ENCODE peak calls at places on chromosomes 4 and X, in six cellular contexts. One of them, this sample, is unnamed.

GRCh38 chr4:38131371-38132139 is 171.4 kb downstream of the PTTG2 start:
- DNase-seq in activated T-cell treated with anti-CD3 and anti-CD28 coated beads, Interleukin-2, amount 50 U/mL, for 72 hours: peak; percentile 85
- DNase-seq in mesothelial cell of epicardium: no peak
- DNase-seq in iPS DF 19.7: no peak
- DNase-seq in HCEC 1CT: no peak
- DNase-seq in NCI-H82: peak; percentile 57
- DNase-seq in this sample: no peak

GRCh38 chr4:10462876-10463275 is 5.7 kb upstream of the ZNF518B start:
- DNase-seq in iPS DF 19.7: no peak
- DNase-seq in NCI-H82: no peak
- DNase-seq in mesothelial cell of epicardium: no peak
- DNase-seq in activated T-cell treated with anti-CD3 and anti-CD28 coated beads, Interleukin-2, amount 50 U/mL, for 72 hours: no peak
- DNase-seq in HCEC 1CT: no peak
- DNase-seq in this sample: no peak

GRCh38 chrX:17242470-17242869 is 132.5 kb upstream of the NHS start:
- DNase-seq in iPS DF 19.7: no peak
- DNase-seq in NCI-H82: peak; percentile 77
- DNase-seq in activated T-cell treated with anti-CD3 and anti-CD28 coated beads, Interleukin-2, amount 50 U/mL, for 72 hours: peak; percentile 21
- DNase-seq in HCEC 1CT: peak; percentile 12
- DNase-seq in mesothelial cell of epicardium: peak; percentile 66
- DNase-seq in this sample: no peak

GRCh38 chrX:118973389-118974087 is 880 bp upstream of the LONRF3 start:
- DNase-seq in activated T-cell treated with anti-CD3 and anti-CD28 coated beads, Interleukin-2, amount 50 U/mL, for 72 hours: no peak
- DNase-seq in mesothelial cell of epicardium: no peak
- DNase-seq in HCEC 1CT: no peak
- DNase-seq in iPS DF 19.7: no peak
- DNase-seq in NCI-H82: no peak
- DNase-seq in this sample: peak; percentile 75

GRCh38 chr4:116598980-116599789 is 486.2 kb downstream of the TRAM1L1 start:
- DNase-seq in mesothelial cell of epicardium: no peak
- DNase-seq in activated T-cell treated with anti-CD3 and anti-CD28 coated beads, Interleukin-2, amount 50 U/mL, for 72 hours: no peak
- DNase-seq in HCEC 1CT: no peak
- DNase-seq in iPS DF 19.7: no peak
- DNase-seq in NCI-H82: no peak
- DNase-seq in this sample: no peak

GRCh38 chr4:151165205-151166000 is 66.0 kb downstream of the RPS3A start:
- DNase-seq in HCEC 1CT: no peak
- DNase-seq in NCI-H82: no peak
- DNase-seq in iPS DF 19.7: no peak
- DNase-seq in activated T-cell treated with anti-CD3 and anti-CD28 coated beads, Interleukin-2, amount 50 U/mL, for 72 hours: no peak
- DNase-seq in mesothelial cell of epicardium: no peak
- DNase-seq in this sample: no peak

GRCh38 chr4:26763063-26763462 is 97.6 kb upstream of the STIM2 start:
- DNase-seq in mesothelial cell of epicardium: no peak
- DNase-seq in HCEC 1CT: no peak
- DNase-seq in iPS DF 19.7: no peak
- DNase-seq in NCI-H82: no peak
- DNase-seq in activated T-cell treated with anti-CD3 and anti-CD28 coated beads, Interleukin-2, amount 50 U/mL, for 72 hours: no peak
- DNase-seq in this sample: no peak

GRCh38 chrX:3124041-3124440 is 82.8 kb downstream of the ARSF start:
- DNase-seq in HCEC 1CT: no peak
- DNase-seq in NCI-H82: no peak
- DNase-seq in mesothelial cell of epicardium: no peak
- DNase-seq in activated T-cell treated with anti-CD3 and anti-CD28 coated beads, Interleukin-2, amount 50 U/mL, for 72 hours: no peak
- DNase-seq in iPS DF 19.7: no peak
- DNase-seq in this sample: no peak

GRCh38 chr4:184808719-184809062 is 17.1 kb downstream of the ACSL1 start:
- DNase-seq in NCI-H82: no peak
- DNase-seq in mesothelial cell of epicardium: no peak
- DNase-seq in activated T-cell treated with anti-CD3 and anti-CD28 coated beads, Interleukin-2, amount 50 U/mL, for 72 hours: no peak
- DNase-seq in HCEC 1CT: no peak
- DNase-seq in iPS DF 19.7: no peak
- DNase-seq in this sample: no peak

GRCh38 chrX:118548831-118549230 is 53.2 kb downstream of the DOCK11 start:
- DNase-seq in iPS DF 19.7: no peak
- DNase-seq in NCI-H82: no peak
- DNase-seq in HCEC 1CT: no peak
- DNase-seq in activated T-cell treated with anti-CD3 and anti-CD28 coated beads, Interleukin-2, amount 50 U/mL, for 72 hours: no peak
- DNase-seq in mesothelial cell of epicardium: no peak
- DNase-seq in this sample: no peak

GRCh38 chr4:61828960-61829359 is 628.8 kb downstream of the ADGRL3 start:
- DNase-seq in iPS DF 19.7: no peak
- DNase-seq in HCEC 1CT: no peak
- DNase-seq in mesothelial cell of epicardium: no peak
- DNase-seq in activated T-cell treated with anti-CD3 and anti-CD28 coated beads, Interleukin-2, amount 50 U/mL, for 72 hours: no peak
- DNase-seq in NCI-H82: peak; percentile 17
- DNase-seq in this sample: no peak

GRCh38 chr4:173835863-173836262 is 305.8 kb upstream of the HAND2 start:
- DNase-seq in NCI-H82: no peak
- DNase-seq in HCEC 1CT: peak; percentile 33
- DNase-seq in mesothelial cell of epicardium: no peak
- DNase-seq in activated T-cell treated with anti-CD3 and anti-CD28 coated beads, Interleukin-2, amount 50 U/mL, for 72 hours: no peak
- DNase-seq in iPS DF 19.7: no peak
- DNase-seq in this sample: no peak

GRCh38 chr4:118904935-118905334 is 16.3 kb downstream of the SYNPO2 start:
- DNase-seq in HCEC 1CT: no peak
- DNase-seq in iPS DF 19.7: no peak
- DNase-seq in NCI-H82: peak; percentile 33
- DNase-seq in mesothelial cell of epicardium: no peak
- DNase-seq in activated T-cell treated with anti-CD3 and anti-CD28 coated beads, Interleukin-2, amount 50 U/mL, for 72 hours: no peak
- DNase-seq in this sample: no peak

GRCh38 chr4:169385356-169385755 is 114.6 kb upstream of the SH3RF1 start:
- DNase-seq in mesothelial cell of epicardium: no peak
- DNase-seq in iPS DF 19.7: no peak
- DNase-seq in activated T-cell treated with anti-CD3 and anti-CD28 coated beads, Interleukin-2, amount 50 U/mL, for 72 hours: no peak
- DNase-seq in NCI-H82: no peak
- DNase-seq in HCEC 1CT: peak; percentile 57
- DNase-seq in this sample: no peak

GRCh38 chrX:9055354-9055753 is 21.4 kb upstream of the FAM9B start:
- DNase-seq in activated T-cell treated with anti-CD3 and anti-CD28 coated beads, Interleukin-2, amount 50 U/mL, for 72 hours: no peak
- DNase-seq in mesothelial cell of epicardium: no peak
- DNase-seq in HCEC 1CT: no peak
- DNase-seq in NCI-H82: no peak
- DNase-seq in iPS DF 19.7: no peak
- DNase-seq in this sample: no peak

GRCh38 chr4:37976991-37977470 is 16.8 kb downstream of the PTTG2 start:
- DNase-seq in NCI-H82: peak; percentile 82
- DNase-seq in activated T-cell treated with anti-CD3 and anti-CD28 coated beads, Interleukin-2, amount 50 U/mL, for 72 hours: peak; percentile 85
- DNase-seq in iPS DF 19.7: no peak
- DNase-seq in mesothelial cell of epicardium: peak; percentile 65
- DNase-seq in HCEC 1CT: peak; percentile 49
- DNase-seq in this sample: peak; percentile 95

GRCh38 chr4:74283614-74284013 is 24.7 kb upstream of the EPGN start:
- DNase-seq in mesothelial cell of epicardium: no peak
- DNase-seq in iPS DF 19.7: no peak
- DNase-seq in HCEC 1CT: peak; percentile 26
- DNase-seq in NCI-H82: no peak
- DNase-seq in activated T-cell treated with anti-CD3 and anti-CD28 coated beads, Interleukin-2, amount 50 U/mL, for 72 hours: no peak
- DNase-seq in this sample: no peak

GRCh38 chrX:18885317-18886004 is 98.5 kb downstream of the PHKA2 start:
- DNase-seq in iPS DF 19.7: no peak
- DNase-seq in NCI-H82: no peak
- DNase-seq in activated T-cell treated with anti-CD3 and anti-CD28 coated beads, Interleukin-2, amount 50 U/mL, for 72 hours: no peak
- DNase-seq in mesothelial cell of epicardium: no peak
- DNase-seq in HCEC 1CT: no peak
- DNase-seq in this sample: no peak

GRCh38 chr4:26124753-26125236 is 196.0 kb upstream of the RBPJ start:
- DNase-seq in HCEC 1CT: no peak
- DNase-seq in NCI-H82: peak; percentile 9
- DNase-seq in iPS DF 19.7: peak; percentile 25
- DNase-seq in mesothelial cell of epicardium: no peak
- DNase-seq in activated T-cell treated with anti-CD3 and anti-CD28 coated beads, Interleukin-2, amount 50 U/mL, for 72 hours: no peak
- DNase-seq in this sample: no peak

GRCh38 chr4:156931267-156931666 is 40.3 kb downstream of the PDGFC start:
- DNase-seq in NCI-H82: no peak
- DNase-seq in activated T-cell treated with anti-CD3 and anti-CD28 coated beads, Interleukin-2, amount 50 U/mL, for 72 hours: no peak
- DNase-seq in mesothelial cell of epicardium: no peak
- DNase-seq in HCEC 1CT: peak; percentile 70
- DNase-seq in iPS DF 19.7: no peak
- DNase-seq in this sample: no peak

GRCh38 chr4:145937021-145937861 is 1.4 kb downstream of the ZNF827 start:
- DNase-seq in NCI-H82: peak; percentile 86
- DNase-seq in mesothelial cell of epicardium: peak; percentile 76
- DNase-seq in iPS DF 19.7: peak; percentile 15
- DNase-seq in HCEC 1CT: peak; percentile 38
- DNase-seq in activated T-cell treated with anti-CD3 and anti-CD28 coated beads, Interleukin-2, amount 50 U/mL, for 72 hours: peak; percentile 60
- DNase-seq in this sample: peak; percentile 82

GRCh38 chrX:38006283-38006682 is at the start of gene SYTL5:
- DNase-seq in mesothelial cell of epicardium: no peak
- DNase-seq in HCEC 1CT: no peak
- DNase-seq in iPS DF 19.7: no peak
- DNase-seq in activated T-cell treated with anti-CD3 and anti-CD28 coated beads, Interleukin-2, amount 50 U/mL, for 72 hours: no peak
- DNase-seq in NCI-H82: no peak
- DNase-seq in this sample: no peak

GRCh38 chr4:89266128-89266527 is 41.5 kb downstream of the GPRIN3 start:
- DNase-seq in iPS DF 19.7: no peak
- DNase-seq in HCEC 1CT: no peak
- DNase-seq in mesothelial cell of epicardium: no peak
- DNase-seq in NCI-H82: no peak
- DNase-seq in activated T-cell treated with anti-CD3 and anti-CD28 coated beads, Interleukin-2, amount 50 U/mL, for 72 hours: no peak
- DNase-seq in this sample: no peak

GRCh38 chr4:5707366-5708133 is 809 bp downstream of the EVC2 start:
- DNase-seq in NCI-H82: no peak
- DNase-seq in mesothelial cell of epicardium: no peak
- DNase-seq in activated T-cell treated with anti-CD3 and anti-CD28 coated beads, Interleukin-2, amount 50 U/mL, for 72 hours: no peak
- DNase-seq in iPS DF 19.7: no peak
- DNase-seq in HCEC 1CT: no peak
- DNase-seq in this sample: peak; percentile 68

GRCh38 chr4:134201216-134202098 is at the start of gene PABPC4L:
- DNase-seq in HCEC 1CT: no peak
- DNase-seq in activated T-cell treated with anti-CD3 and anti-CD28 coated beads, Interleukin-2, amount 50 U/mL, for 72 hours: no peak
- DNase-seq in NCI-H82: peak; percentile 65
- DNase-seq in mesothelial cell of epicardium: peak; percentile 61
- DNase-seq in iPS DF 19.7: no peak
- DNase-seq in this sample: peak; percentile 78

This sample was measured in cardiac septum.